ENCODE peak calls at places on chromosomes 16 and 17, in eight cellular contexts. U, Y, A, F, R, P, C and K are unnamed samples.

GRCh38 chr17:1769826-1770477 is 8.1 kb downstream of the SERPINF1 start:
- DNase-seq in U (peak), Y (peak), A (no peak), F (no peak), R (peak), P (no peak), C (peak), K (peak)

GRCh38 chr16:57245472-57246113 is 534 bp downstream of the ARL2BP start:
- DNase-seq in U (peak), Y (peak), A (no peak), F (no peak), R (peak), P (peak), C (peak), K (no peak)

GRCh38 chr17:19805006-19805405 is 56.9 kb upstream of the ALDH3A1 start:
- DNase-seq in U (peak), Y (no peak), A (peak), F (peak), R (no peak), P (no peak), C (no peak), K (no peak)

GRCh38 chr17:68585643-68586042 is 15.5 kb downstream of the FAM20A start:
- DNase-seq in U (no peak), Y (no peak), A (no peak), F (no peak), R (no peak), P (no peak), C (no peak), K (peak)

GRCh38 chr17:8918811-8919210 is 46.7 kb downstream of the PIK3R5 start:
- DNase-seq in U (peak), Y (no peak), A (peak), F (no peak), R (no peak), P (no peak), C (peak), K (no peak)

GRCh38 chr16:87165885-87166284 is 151.3 kb downstream of the C16orf95 start:
- DNase-seq in U (no peak), Y (no peak), A (no peak), F (no peak), R (no peak), P (no peak), C (no peak), K (no peak)

GRCh38 chr16:57694191-57694555 is 433 bp upstream of the DRC7 start:
- DNase-seq in U (no peak), Y (no peak), A (no peak), F (no peak), R (no peak), P (no peak), C (no peak), K (no peak)

GRCh38 chr17:76130473-76130872 is 10.6 kb downstream of the FOXJ1 start:
- DNase-seq in U (no peak), Y (no peak), A (no peak), F (no peak), R (no peak), P (no peak), C (no peak), K (peak)

GRCh38 chr16:71513302-71513701 is 12.9 kb upstream of the CHST4 start:
- DNase-seq in U (no peak), Y (no peak), A (no peak), F (no peak), R (no peak), P (no peak), C (no peak), K (no peak)

GRCh38 chr17:44941712-44942331 is 5.8 kb downstream of the KIF18B start:
- DNase-seq in U (no peak), Y (peak), A (no peak), F (no peak), R (no peak), P (peak), C (no peak), K (peak)

GRCh38 chr16:23061669-23062068 is 87.6 kb downstream of the USP31 start:
- DNase-seq in U (peak), Y (no peak), A (no peak), F (no peak), R (no peak), P (no peak), C (no peak), K (no peak)

GRCh38 chr16:52076332-52077115 is 470.4 kb downstream of the TOX3 start:
- DNase-seq in U (no peak), Y (no peak), A (no peak), F (no peak), R (no peak), P (no peak), C (no peak), K (peak)

GRCh38 chr16:23833960-23834685 is 1.7 kb upstream of the PRKCB start:
- DNase-seq in U (no peak), Y (no peak), A (no peak), F (no peak), R (no peak), P (no peak), C (no peak), K (no peak)

GRCh38 chr17:63932008-63932561 is at the start of gene CD79B:
- DNase-seq in U (no peak), Y (no peak), A (no peak), F (no peak), R (no peak), P (no peak), C (no peak), K (no peak)

GRCh38 chr17:43799047-43799446 is 18.8 kb downstream of the CFAP97D1 start:
- DNase-seq in U (no peak), Y (no peak), A (no peak), F (no peak), R (no peak), P (no peak), C (no peak), K (no peak)

GRCh38 chr16:54473201-54473993 is 186.8 kb upstream of the IRX3 start:
- DNase-seq in U (no peak), Y (no peak), A (peak), F (peak), R (no peak), P (no peak), C (no peak), K (no peak)

GRCh38 chr16:17359778-17360177 is 111.0 kb downstream of the XYLT1 start:
- DNase-seq in U (no peak), Y (no peak), A (peak), F (no peak), R (no peak), P (no peak), C (no peak), K (no peak)

GRCh38 chr16:1494129-1494640 is 1.0 kb downstream of the TELO2 start:
- DNase-seq in U (peak), Y (peak), A (peak), F (peak), R (peak), P (peak), C (peak), K (peak)

GRCh38 chr17:17439971-17440843 is 36.6 kb upstream of the MED9 start:
- DNase-seq in U (peak), Y (no peak), A (peak), F (peak), R (peak), P (peak), C (peak), K (peak)

GRCh38 chr16:68564367-68564985 is 25.4 kb downstream of the ZFP90 start:
- DNase-seq in U (peak), Y (no peak), A (peak), F (peak), R (no peak), P (no peak), C (no peak), K (no peak)

GRCh38 chr16:23924138-23924537 is 88.4 kb downstream of the PRKCB start:
- DNase-seq in U (no peak), Y (no peak), A (no peak), F (no peak), R (no peak), P (no peak), C (no peak), K (no peak)

GRCh38 chr17:38447502-38448095 is 19.3 kb downstream of the ARHGAP23 start:
- DNase-seq in U (no peak), Y (no peak), A (no peak), F (peak), R (no peak), P (no peak), C (no peak), K (no peak)

GRCh38 chr16:89149386-89149785 is 22.2 kb upstream of the CDH15 start:
- DNase-seq in U (no peak), Y (peak), A (no peak), F (no peak), R (no peak), P (no peak), C (no peak), K (no peak)

GRCh38 chr17:66777689-66778225 is 57.2 kb upstream of the CACNG5 start:
- DNase-seq in U (peak), Y (no peak), A (peak), F (peak), R (no peak), P (peak), C (no peak), K (peak)

GRCh38 chr17:75352079-75352569 is 53.4 kb downstream of the GRB2 start:
- DNase-seq in U (peak), Y (no peak), A (no peak), F (no peak), R (peak), P (no peak), C (no peak), K (peak)

GRCh38 chr16:57892447-57893096 is 78.4 kb downstream of the CNGB1 start:
- DNase-seq in U (peak), Y (no peak), A (peak), F (no peak), R (no peak), P (peak), C (no peak), K (no peak)

GRCh38 chr17:22278302-22279275 is 586.3 kb downstream of the KCNJ18 start:
- DNase-seq in U (no peak), Y (no peak), A (no peak), F (no peak), R (no peak), P (no peak), C (no peak), K (peak)

GRCh38 chr17:46809110-46809571 is 9.4 kb downstream of the WNT3 start:
- DNase-seq in U (no peak), Y (no peak), A (no peak), F (no peak), R (peak), P (no peak), C (no peak), K (peak)

GRCh38 chr17:10463402-10463801 is 6.0 kb downstream of the MYH4 start:
- DNase-seq in U (no peak), Y (no peak), A (no peak), F (no peak), R (no peak), P (no peak), C (no peak), K (no peak)
- TF ChIP-seq CTCF in U (no peak), Y (no peak), A (no peak), F (no peak), R (no peak), P (no peak), C (no peak), K (peak)

DNA sequence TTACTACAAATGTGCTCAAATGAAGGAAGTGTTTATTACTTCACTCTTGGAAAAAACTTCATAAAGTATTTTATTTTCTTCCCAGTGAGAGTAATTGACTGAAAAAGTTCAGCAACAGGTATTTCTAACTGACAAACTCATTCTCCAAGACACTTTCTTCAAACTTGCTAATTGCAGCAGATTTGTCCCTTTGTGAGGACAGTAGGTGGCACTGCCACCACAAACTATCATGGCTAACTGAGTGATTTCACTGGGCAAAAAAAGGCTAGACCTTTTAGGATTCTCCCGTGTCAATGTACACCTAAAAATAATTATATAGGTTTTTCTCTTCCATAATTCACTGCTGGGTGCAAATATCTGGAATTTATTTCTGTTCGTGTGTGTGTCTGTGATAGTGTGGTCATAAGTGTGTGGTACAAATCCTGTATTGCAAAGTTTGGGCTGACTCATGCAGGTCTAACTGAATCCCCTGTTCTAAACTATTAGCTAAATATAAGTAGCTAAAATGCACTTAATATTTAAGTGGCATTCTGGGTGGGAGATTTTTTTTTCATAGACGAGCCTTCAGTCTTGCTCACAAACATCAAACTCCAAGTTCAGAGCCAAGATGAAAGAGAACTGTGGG is 3.9 kb downstream of the HS3ST3A1 start:
- DNase-seq in U (peak), Y (no peak), A (peak), F (peak), R (peak), P (no peak), C (peak), K (no peak)
- TF ChIP-seq CTCF in U (peak), Y (peak), A (peak), F (peak), R (peak), P (peak), C (peak), K (peak)

GRCh38 chr17:57881143-57881542 is 31.3 kb upstream of the MRPS23 start:
- DNase-seq in U (peak), Y (no peak), A (peak), F (peak), R (no peak), P (no peak), C (no peak), K (peak)
- TF ChIP-seq CTCF in U (no peak), Y (no peak), A (no peak), F (no peak), R (no peak), P (no peak), C (no peak), K (no peak)

GRCh38 chr17:33299115-33299514 is 6.0 kb upstream of the ASIC2 start:
- DNase-seq in U (no peak), Y (no peak), A (no peak), F (no peak), R (no peak), P (no peak), C (no peak), K (no peak)
- TF ChIP-seq CTCF in U (no peak), Y (no peak), A (peak), F (no peak), R (no peak), P (no peak), C (no peak), K (peak)

GRCh38 chr17:80262291-80262690 is 1.6 kb downstream of the RNF213 start:
- DNase-seq in U (no peak), Y (no peak), A (no peak), F (peak), R (no peak), P (no peak), C (no peak), K (no peak)

GRCh38 chr17:80262775-80263244 is 2.2 kb downstream of the RNF213 start:
- DNase-seq in U (no peak), Y (no peak), A (no peak), F (no peak), R (no peak), P (no peak), C (no peak), K (no peak)

GRCh38 chr17:80264793-80265075 is 4.1 kb downstream of the RNF213 start:
- DNase-seq in U (no peak), Y (no peak), A (no peak), F (no peak), R (no peak), P (no peak), C (no peak), K (no peak)

GRCh38 chr17:80264048-80264792 is 3.6 kb downstream of the RNF213 start:
- DNase-seq in U (no peak), Y (no peak), A (no peak), F (no peak), R (no peak), P (peak), C (no peak), K (no peak)

GRCh38 chr17:80263253-80264047 is 2.8 kb downstream of the RNF213 start:
- DNase-seq in U (peak), Y (no peak), A (peak), F (peak), R (peak), P (peak), C (no peak), K (peak)
- TF ChIP-seq CTCF in U (peak), Y (no peak), A (no peak), F (no peak), R (no peak), P (no peak), C (no peak), K (no peak)

DNA sequence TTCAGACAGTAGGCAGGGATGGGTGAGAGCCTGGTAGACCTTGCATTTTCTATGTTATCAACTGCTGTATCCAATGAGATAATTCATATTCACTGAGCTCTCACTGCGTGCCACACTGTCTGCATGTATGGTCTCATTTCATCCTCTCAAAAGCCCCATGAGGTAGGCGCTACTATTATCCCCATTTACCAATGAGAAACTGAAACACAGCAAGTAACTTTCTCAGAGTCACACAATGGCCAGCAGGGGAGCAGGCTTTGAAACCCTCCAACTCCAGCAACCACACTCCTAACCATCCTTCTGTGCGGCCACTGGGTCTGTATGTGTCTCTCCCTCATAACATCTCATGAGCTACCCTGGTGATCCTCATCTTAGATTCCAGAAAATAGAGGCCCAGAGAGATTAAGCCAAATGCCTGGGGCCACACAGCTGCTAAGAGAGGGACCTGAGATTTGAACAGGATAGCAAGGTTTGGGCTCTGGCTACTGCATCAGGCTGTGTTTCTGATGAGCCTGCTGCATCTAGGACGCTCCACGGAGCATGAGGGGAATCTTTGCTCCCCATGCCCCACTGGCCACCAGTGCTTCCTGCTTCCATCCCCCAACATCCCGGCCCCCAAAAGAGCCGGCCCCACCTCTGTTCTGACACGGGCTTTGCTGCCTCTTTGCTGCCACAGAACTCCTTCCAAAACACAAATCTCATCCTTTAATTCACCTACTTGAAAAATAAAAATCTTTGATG is 3.2 kb downstream of the CCR7 start:
- DNase-seq in U (no peak), Y (no peak), A (no peak), F (no peak), R (no peak), P (no peak), C (no peak), K (peak)
- TF ChIP-seq CTCF in U (peak), Y (no peak), A (peak), F (peak), R (no peak), P (no peak), C (no peak), K (no peak)

GRCh38 chr17:39527220-39527813 is 66.0 kb downstream of the CDK12 start:
- DNase-seq in U (peak), Y (no peak), A (peak), F (peak), R (no peak), P (no peak), C (peak), K (no peak)
- TF ChIP-seq CTCF in U (peak), Y (peak), A (peak), F (peak), R (peak), P (peak), C (peak), K (peak)

DNA sequence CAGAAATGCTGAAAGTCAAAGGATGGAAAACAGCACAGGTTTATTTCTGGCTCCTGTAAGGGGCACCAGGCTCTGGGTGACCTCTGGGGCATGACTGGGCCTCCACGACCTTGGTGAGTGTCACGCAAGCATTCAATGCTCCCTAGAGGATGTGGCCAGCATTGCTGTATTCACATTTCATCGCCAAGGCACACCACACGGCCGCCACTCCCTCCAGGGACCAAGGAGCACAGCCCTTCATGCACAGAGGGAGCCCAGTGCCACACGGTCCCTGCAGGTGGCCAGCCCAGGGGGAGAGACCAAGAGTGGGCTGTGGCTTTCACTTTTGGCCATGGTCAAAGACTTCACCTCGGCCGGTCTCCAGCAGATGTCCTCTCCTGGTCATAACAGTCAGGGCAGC is 137.4 kb upstream of the TNRC6C start:
- DNase-seq in U (no peak), Y (no peak), A (no peak), F (no peak), R (no peak), P (peak), C (no peak), K (peak)
- TF ChIP-seq CTCF in U (no peak), Y (no peak), A (no peak), F (no peak), R (peak), P (no peak), C (no peak), K (peak)

GRCh38 chr16:79639576-79640311 is 39.2 kb upstream of the MAF start:
- DNase-seq in U (no peak), Y (no peak), A (no peak), F (no peak), R (no peak), P (no peak), C (peak), K (no peak)
- TF ChIP-seq CTCF in U (no peak), Y (no peak), A (no peak), F (no peak), R (no peak), P (no peak), C (no peak), K (no peak)